ENCODE peak calls at places on chromosomes 2 and 18, in six cellular contexts. W, G, L, R, Y and M are unnamed samples.

GRCh38 chr2:161033059-161033660 is 127.1 kb upstream of the TANK start:
- DNase-seq in Y (no peak), G (no peak), R (no peak), W (no peak), L (no peak), M (peak)

GRCh38 chr2:100589527-100589926 is 26.7 kb downstream of the PDCL3 start:
- DNase-seq in Y (no peak), W (no peak), G (no peak), R (no peak), L (no peak), M (no peak)

GRCh38 chr2:197092431-197092830 is 165.9 kb upstream of the PGAP1 start:
- DNase-seq in Y (no peak), W (no peak), L (no peak), R (no peak), G (no peak), M (peak)

GRCh38 chr2:8670580-8670979 is 11.3 kb upstream of the ID2 start:
- DNase-seq in Y (no peak), G (no peak), L (no peak), W (peak), R (no peak), M (no peak)

GRCh38 chr2:130786076-130786475 is 30.7 kb downstream of the AMER3 start:
- DNase-seq in G (no peak), W (no peak), Y (no peak), R (no peak), L (no peak), M (no peak)

GRCh38 chr2:24571828-24572442 is 80.9 kb downstream of the NCOA1 start:
- DNase-seq in Y (no peak), R (no peak), W (no peak), L (no peak), G (no peak), M (no peak)

GRCh38 chr2:235508371-235509160 is 14.7 kb downstream of the AGAP1 start:
- DNase-seq in Y (no peak), L (no peak), W (no peak), R (no peak), G (no peak), M (no peak)

GRCh38 chr2:113754160-113754559 is 2.3 kb downstream of the SLC35F5 start:
- DNase-seq in G (no peak), L (no peak), Y (peak), R (no peak), W (no peak), M (no peak)

GRCh38 chr2:188610827-188611226 is 319.2 kb downstream of the GULP1 start:
- DNase-seq in G (no peak), Y (no peak), W (no peak), L (no peak), R (no peak), M (no peak)

GRCh38 chr18:13548106-13548819 is 178.1 kb downstream of the FAM210A start:
- DNase-seq in G (no peak), Y (no peak), R (no peak), W (no peak), L (no peak), M (no peak)

GRCh38 chr2:1775511-1776035 is 31.3 kb upstream of the PXDN start:
- DNase-seq in Y (peak), R (peak), W (no peak), G (no peak), L (no peak), M (no peak)

GRCh38 chr2:131092409-131093065 is 723 bp downstream of the FAM168B start:
- DNase-seq in G (no peak), R (no peak), Y (no peak), W (no peak), L (no peak), M (peak)

GRCh38 chr18:12034241-12035100 is 53.2 kb downstream of the IMPA2 start:
- DNase-seq in L (no peak), Y (no peak), W (no peak), R (no peak), G (no peak), M (no peak)

GRCh38 chr18:9433616-9434239 is 41.6 kb upstream of the RALBP1 start:
- DNase-seq in Y (no peak), L (no peak), G (no peak), W (no peak), R (no peak), M (no peak)

GRCh38 chr2:47065771-47066380 is 89.2 kb downstream of the STPG4 start:
- DNase-seq in R (no peak), L (no peak), Y (peak), G (no peak), W (peak), M (peak)

GRCh38 chr2:70083344-70084156 is 3.7 kb upstream of the PCBP1 start:
- DNase-seq in W (no peak), G (no peak), L (no peak), Y (peak), R (no peak), M (no peak)

GRCh38 chr2:192011196-192011595 is 164.3 kb upstream of the CAVIN2 start:
- DNase-seq in W (no peak), Y (no peak), L (no peak), G (no peak), R (no peak), M (peak)

GRCh38 chr2:227860116-227860724 is 11.2 kb upstream of the DAW1 start:
- DNase-seq in G (no peak), L (no peak), W (no peak), Y (no peak), R (no peak), M (no peak)

GRCh38 chr2:178523596-178524134 is 43.4 kb downstream of the PLEKHA3 start:
- DNase-seq in Y (no peak), L (no peak), G (no peak), W (no peak), R (no peak), M (peak)

GRCh38 chr2:106960633-106961205 is 74.8 kb upstream of the ST6GAL2 start:
- DNase-seq in R (no peak), L (no peak), Y (no peak), W (no peak), G (no peak), M (peak)

GRCh38 chr2:240645346-240646060 is 20.2 kb downstream of the GPR35 start:
- DNase-seq in W (peak), G (no peak), Y (no peak), L (no peak), R (no peak), M (no peak)

GRCh38 chr2:27992787-27993747 is 102.5 kb downstream of the BABAM2 start:
- DNase-seq in G (no peak), R (no peak), L (no peak), Y (peak), W (no peak), M (peak)

GRCh38 chr2:169141713-169142352 is 72.5 kb downstream of the DHRS9 start:
- DNase-seq in R (peak), G (peak), W (no peak), L (no peak), Y (peak), M (peak)

GRCh38 chr2:118197011-118197695 is 108.9 kb downstream of the INSIG2 start:
- DNase-seq in R (no peak), W (no peak), Y (peak), L (no peak), G (no peak), M (peak)

GRCh38 chr2:191866675-191867506 is 20.0 kb upstream of the CAVIN2 start:
- DNase-seq in G (no peak), L (no peak), R (no peak), Y (peak), W (no peak), M (peak)

GRCh38 chr2:215002500-215002899 is 135.9 kb downstream of the ABCA12 start:
- DNase-seq in W (no peak), L (no peak), G (peak), R (no peak), Y (peak), M (peak)